ENCODE peak calls at places on chromosome 7, in four cellular contexts. I is fibroblast of lung, Y is cardiac muscle cell, F is neural progenitor cell. H is an unnamed sample.

GRCh38 chr7:36037121-36037662 is 115.9 kb upstream of the EEPD1 start:
- DNase-seq in F (no peak), Y (no peak), I (peak), H (no peak)

GRCh38 chr7:117669818-117670217 is 190.0 kb downstream of the CFTR start:
- DNase-seq in Y (peak), I (no peak), F (peak), H (no peak)

GRCh38 chr7:1254281-1255082 is 21.8 kb downstream of the UNCX start:
- DNase-seq in Y (no peak), F (no peak), I (no peak), H (no peak)

GRCh38 chr7:46774515-46774914 is 807.4 kb downstream of the TNS3 start:
- DNase-seq in F (no peak), I (peak), Y (no peak), H (no peak)

GRCh38 chr7:108004220-108005142 is 1.5 kb upstream of the LAMB1 start:
- DNase-seq in Y (peak), I (peak), F (peak), H (no peak)

GRCh38 chr7:11895352-11895751 is 63.4 kb upstream of the THSD7A start:
- DNase-seq in Y (no peak), F (no peak), I (no peak), H (no peak)

GRCh38 chr7:120274899-120275298 is 1.9 kb downstream of the KCND2 start:
- DNase-seq in F (no peak), I (no peak), Y (no peak), H (no peak)

GRCh38 chr7:128890306-128891109 is 20.0 kb downstream of the KCP start:
- DNase-seq in F (peak), I (no peak), Y (no peak), H (peak)

GRCh38 chr7:51031791-51032484 is 249.2 kb upstream of the GRB10 start:
- DNase-seq in I (no peak), F (no peak), Y (no peak), H (no peak)

GRCh38 chr7:143399151-143399550 is 9.5 kb downstream of the EPHA1 start:
- DNase-seq in I (no peak), F (no peak), Y (no peak), H (no peak)

GRCh38 chr7:88184848-88185304 is 35.0 kb downstream of the SRI start:
- DNase-seq in F (no peak), I (no peak), Y (no peak), H (no peak)

GRCh38 chr7:45687721-45688120 is 113.6 kb downstream of the ADCY1 start:
- DNase-seq in Y (no peak), I (no peak), F (no peak), H (no peak)

GRCh38 chr7:521221-522070 is 1.8 kb upstream of the PDGFA start:
- DNase-seq in I (no peak), F (peak), Y (peak), H (no peak)

GRCh38 chr7:41943098-41943577 is 240.2 kb upstream of the INHBA start:
- DNase-seq in F (peak), Y (peak), I (peak), H (peak)

GRCh38 chr7:120190566-120190965 is 82.4 kb upstream of the KCND2 start:
- DNase-seq in F (peak), I (no peak), Y (no peak), H (no peak)

GRCh38 chr7:45236666-45237065 is 79.1 kb downstream of the RAMP3 start:
- DNase-seq in I (peak), Y (no peak), F (no peak), H (no peak)

GRCh38 chr7:107694395-107694794 is 33.8 kb downstream of the SLC26A4 start:
- DNase-seq in F (no peak), I (no peak), Y (no peak), H (no peak)

GRCh38 chr7:129739427-129739826 is 127.9 kb downstream of the NRF1 start:
- DNase-seq in F (no peak), Y (peak), I (no peak), H (peak)

GRCh38 chr7:81074406-81074805 is 155.6 kb upstream of the SEMA3C start:
- DNase-seq in I (no peak), F (no peak), Y (no peak), H (no peak)

GRCh38 chr7:152399344-152399743 is 36.5 kb downstream of the KMT2C start:
- DNase-seq in F (peak), I (no peak), Y (no peak), H (no peak)

GRCh38 chr7:116218747-116219146 is 8.4 kb downstream of the TES start:
- DNase-seq in I (no peak), Y (no peak), F (no peak), H (no peak)
- H3K4me3 ChIP-seq in I (no peak), Y (no peak), F (no peak), H (no peak)

DNA sequence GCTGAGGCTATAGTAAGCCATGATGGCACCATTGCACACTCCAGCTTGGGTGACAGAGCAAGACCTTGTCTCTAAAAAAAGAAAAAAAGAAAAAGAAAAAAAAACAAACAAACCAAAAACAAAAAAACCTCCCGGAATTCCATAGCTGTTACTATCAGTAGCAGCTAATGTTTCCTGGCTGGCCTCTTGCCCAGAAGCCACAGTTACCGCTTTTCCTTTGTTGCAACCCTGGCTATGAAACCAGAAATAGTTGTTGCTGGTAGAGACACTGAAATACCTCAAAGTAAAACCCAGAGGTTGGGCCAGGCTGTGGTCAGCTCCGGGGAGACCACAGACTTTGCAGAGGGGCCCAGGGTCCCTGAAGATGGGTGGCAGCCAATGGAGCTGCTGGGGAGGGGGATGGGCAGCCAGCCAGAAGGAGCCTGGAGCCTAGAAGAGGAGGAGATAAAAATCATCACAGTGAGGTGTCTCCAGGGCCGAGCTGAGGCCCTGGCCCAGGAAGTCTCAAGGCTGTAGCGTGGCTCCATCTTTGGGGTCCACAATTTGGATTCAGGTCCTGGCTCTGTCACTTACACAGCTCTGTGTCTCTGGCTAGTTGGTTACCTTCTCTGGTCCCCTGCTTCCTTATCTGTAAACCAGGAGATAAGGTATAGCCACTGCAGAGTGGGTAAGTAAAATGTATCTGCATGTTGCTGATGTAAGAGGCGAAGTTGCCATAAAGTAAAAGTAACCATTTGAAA is 3.4 kb upstream of the CHST12 start:
- DNase-seq in F (no peak), I (peak), Y (peak), H (no peak)
- H3K4me3 ChIP-seq in F (no peak), I (no peak), Y (no peak), H (no peak)

DNA sequence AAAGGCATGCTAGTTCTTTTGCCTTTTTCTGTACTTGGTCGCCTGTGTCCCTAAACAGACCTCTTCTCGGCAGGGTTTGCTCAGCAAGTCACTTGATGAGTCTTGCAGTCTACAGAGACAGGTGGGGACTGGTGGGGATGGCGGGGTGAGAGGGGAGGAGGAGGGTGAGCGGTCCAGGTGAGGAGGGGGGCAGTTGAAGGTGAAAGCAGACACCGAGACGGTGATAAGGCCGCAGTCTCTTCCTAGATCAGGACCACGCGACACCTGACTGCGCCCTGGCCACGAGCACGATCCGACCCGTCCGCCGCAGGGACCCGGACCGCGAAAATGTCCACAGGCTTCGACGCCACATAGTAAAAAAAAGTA is 566 bp downstream of the ASNS start:
- DNase-seq in I (no peak), F (peak), Y (peak), H (peak)
- H3K4me3 ChIP-seq in I (peak), F (peak), Y (peak), H (peak)

DNA sequence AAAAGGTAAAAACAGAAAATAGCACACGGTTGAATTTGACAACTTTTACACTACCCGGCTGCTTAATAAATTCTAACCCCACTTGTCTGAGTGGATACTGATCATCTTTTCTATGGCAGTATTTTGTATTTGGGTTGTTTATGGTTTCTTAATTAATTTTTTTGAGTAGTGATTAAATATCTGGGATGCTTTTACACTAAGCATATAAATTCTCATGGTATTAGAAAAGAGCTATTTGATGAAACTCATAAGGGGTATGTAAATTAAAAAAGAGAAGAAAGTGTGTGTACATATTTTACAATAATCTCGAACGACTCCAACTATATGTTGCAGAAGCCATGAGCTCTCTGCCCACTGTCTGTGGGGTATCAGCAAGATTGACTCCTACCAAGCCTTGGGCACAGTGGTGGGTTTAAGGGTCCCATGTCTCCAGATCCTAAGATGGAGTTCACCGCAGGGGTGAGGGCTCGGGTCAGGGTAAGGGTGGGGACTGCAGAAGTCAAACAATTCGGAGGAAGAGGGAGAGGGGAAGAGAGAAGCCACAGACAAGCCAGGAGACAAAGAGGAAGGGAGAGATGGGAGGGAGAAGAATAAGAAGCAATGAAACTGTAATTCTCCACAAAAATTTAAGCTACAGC is 7.6 kb upstream of the HOXA13 start:
- DNase-seq in Y (no peak), F (no peak), I (no peak), H (no peak)
- H3K4me3 ChIP-seq in Y (no peak), F (no peak), I (no peak), H (no peak)

GRCh38 chr7:18511351-18511750 is 15.8 kb downstream of the HDAC9 start:
- DNase-seq in Y (no peak), F (no peak), I (no peak), H (no peak)
- H3K4me3 ChIP-seq in Y (no peak), F (no peak), I (no peak), H (no peak)

DNA sequence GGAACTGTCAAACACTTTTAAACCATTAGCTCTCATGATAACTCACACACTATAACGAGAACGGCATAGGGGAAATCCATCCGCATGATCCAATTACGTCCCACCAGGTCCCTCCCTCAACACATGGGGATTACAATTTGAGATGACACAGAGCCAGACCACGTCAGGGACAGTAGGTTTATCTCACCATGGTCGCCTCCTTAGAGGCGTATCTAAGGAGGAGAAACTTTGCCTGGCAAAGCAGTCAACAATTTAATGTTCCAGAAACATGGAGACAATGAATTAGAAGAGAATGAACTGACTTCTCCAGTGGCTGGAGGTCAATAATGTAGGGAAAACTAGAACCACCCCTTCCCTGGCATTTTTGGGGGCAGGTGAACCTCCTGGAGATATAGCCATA is 488.4 kb upstream of the AUTS2 start:
- DNase-seq in F (no peak), I (no peak), Y (no peak), H (no peak)
- H3K4me3 ChIP-seq in F (no peak), I (no peak), Y (no peak), H (no peak)

GRCh38 chr7:48041665-48041995 is 6.3 kb downstream of the C7orf57 start:
- DNase-seq in I (peak), Y (no peak), F (no peak), H (no peak)

GRCh38 chr7:48040944-48041664 is 5.8 kb downstream of the C7orf57 start:
- DNase-seq in Y (no peak), F (no peak), I (no peak), H (no peak)

GRCh38 chr7:48038815-48039496 is 3.6 kb downstream of the C7orf57 start:
- DNase-seq in Y (no peak), F (no peak), I (no peak), H (no peak)

GRCh38 chr7:48045205-48045765 is 9.9 kb downstream of the C7orf57 start:
- DNase-seq in Y (no peak), I (no peak), F (no peak), H (no peak)

DNA sequence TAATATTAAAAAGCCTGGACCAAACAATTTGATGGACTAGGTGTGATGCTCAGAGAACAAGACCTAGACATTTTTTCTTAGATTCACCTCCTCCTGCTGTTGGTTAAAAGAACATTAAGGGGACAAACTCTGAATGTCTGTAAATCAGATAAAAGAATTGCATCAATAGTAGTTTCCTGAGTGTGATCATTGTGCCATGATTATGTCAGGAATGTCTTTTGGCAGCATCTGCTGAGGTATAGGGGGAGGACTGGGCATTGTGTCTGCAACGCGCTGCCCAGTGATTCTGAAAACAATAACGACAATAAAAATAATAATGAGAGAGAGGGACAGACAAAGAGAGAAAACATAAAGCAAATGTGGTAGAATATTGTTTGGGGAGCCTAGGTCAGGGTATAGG is 6.9 kb downstream of the C7orf57 start:
- DNase-seq in Y (no peak), F (no peak), I (no peak), H (no peak)
- H3K4me3 ChIP-seq in Y (no peak), F (no peak), I (no peak), H (no peak)

GRCh38 chr7:44105832-44106231 is 1.7 kb downstream of the AEBP1 start:
- DNase-seq in I (no peak), F (no peak), Y (no peak), H (no peak)
- H3K4me3 ChIP-seq in I (peak), F (no peak), Y (no peak), H (no peak)

H was measured in WERI-Rb-1.